ENCODE peak calls at places on chromosomes 7 and 10, in seven cellular contexts. W is left cardiac atrium; L is iris pigment epithelial cell; Z is cardiac fibroblast; T is ovary; A is activated CD8-positive, alpha-beta memory T cell treated with anti-CD3 and anti-CD28 coated beads, Interleukin-2, amount 50 U/mL, for 48 hours; U is activated effector memory CD4-positive, alpha-beta T cell treated with Interleukin-2 at 50 U/mL for 16 hours. P is an unnamed sample.

GRCh38 chr7:17674166-17674955 is 265.9 kb downstream of the SNX13 start:
- DNase-seq in A (no peak), Z (no peak), U (no peak), T (no peak), L (no peak), W (no peak), P (no peak)

GRCh38 chr10:5628798-5629788 is 37.3 kb downstream of the ASB13 start:
- DNase-seq in A (no peak), W (no peak), U (no peak), T (no peak), Z (peak), L (peak), P (no peak)

GRCh38 chr7:23268746-23269145 is 22.2 kb downstream of the GPNMB start:
- DNase-seq in U (no peak), W (no peak), Z (no peak), T (no peak), L (peak), A (no peak), P (no peak)

GRCh38 chr7:73999664-74000420 is 28.1 kb upstream of the ELN start:
- DNase-seq in T (peak), L (peak), Z (peak), A (no peak), W (peak), U (no peak), P (no peak)

GRCh38 chr10:111273635-111274034 is 196.8 kb downstream of the ADRA2A start:
- DNase-seq in W (no peak), A (no peak), U (no peak), T (no peak), L (no peak), Z (no peak), P (no peak)

GRCh38 chr10:6124666-6125065 is 35.8 kb downstream of the RBM17 start:
- DNase-seq in U (no peak), W (no peak), L (no peak), A (no peak), Z (no peak), T (no peak), P (no peak)

GRCh38 chr7:33926535-33926934 is 21.2 kb downstream of the BMPER start:
- DNase-seq in L (peak), W (no peak), A (no peak), U (no peak), T (no peak), Z (no peak), P (no peak)

GRCh38 chr10:46528675-46529615 is 27.5 kb downstream of the GPRIN2 start:
- DNase-seq in L (no peak), T (no peak), U (no peak), W (peak), A (peak), Z (no peak), P (no peak)

GRCh38 chr10:129741978-129742741 is 221.9 kb downstream of the EBF3 start:
- DNase-seq in T (no peak), Z (no peak), A (no peak), U (no peak), L (no peak), W (no peak), P (no peak)

GRCh38 chr10:66654861-66655260 is 271.0 kb upstream of the LRRTM3 start:
- DNase-seq in A (no peak), W (no peak), T (no peak), Z (no peak), L (peak), U (no peak), P (no peak)

GRCh38 chr10:90407116-90407515 is 450.7 kb downstream of the HTR7 start:
- DNase-seq in T (no peak), L (peak), U (no peak), Z (no peak), A (no peak), W (no peak), P (no peak)

GRCh38 chr10:1094112-1095057 is 38.2 kb downstream of the WDR37 start:
- DNase-seq in A (peak), U (no peak), T (no peak), Z (no peak), W (no peak), L (no peak), P (no peak)

GRCh38 chr10:131859341-131860020 is 41.3 kb upstream of the PPP2R2D start:
- DNase-seq in Z (no peak), U (no peak), W (no peak), A (peak), L (no peak), T (no peak), P (no peak)

GRCh38 chr7:92987095-92987494 is 130.7 kb downstream of the SAMD9 start:
- DNase-seq in U (no peak), L (peak), A (no peak), T (no peak), W (no peak), Z (peak), P (no peak)

GRCh38 chr10:14019983-14020668 is 310.6 kb downstream of the FRMD4A start:
- DNase-seq in A (no peak), U (no peak), T (no peak), L (no peak), Z (no peak), W (no peak), P (no peak)

GRCh38 chr7:21167942-21168341 is 259.9 kb upstream of the SP4 start:
- DNase-seq in U (no peak), L (no peak), Z (no peak), A (no peak), T (no peak), W (no peak), P (no peak)

GRCh38 chr7:2451171-2452073 is 24.8 kb downstream of the GRIFIN start:
- DNase-seq in U (peak), W (peak), A (peak), L (peak), Z (peak), T (peak), P (peak)

GRCh38 chr7:36207451-36208291 is 54.6 kb downstream of the EEPD1 start:
- DNase-seq in Z (peak), L (peak), W (peak), U (peak), T (peak), A (no peak), P (peak)

GRCh38 chr7:54705436-54705835 is 53.6 kb downstream of the SEC61G start:
- DNase-seq in W (no peak), Z (peak), L (peak), A (no peak), U (no peak), T (no peak), P (no peak)

GRCh38 chr10:63633677-63634487 is 112.7 kb downstream of the REEP3 start:
- DNase-seq in Z (peak), W (no peak), A (no peak), L (peak), T (no peak), U (no peak), P (peak)

GRCh38 chr7:98404840-98405239 is 4.0 kb upstream of the BAIAP2L1 start:
- DNase-seq in Z (no peak), U (no peak), L (no peak), W (no peak), A (no peak), T (no peak), P (no peak)

GRCh38 chr7:27245124-27245797 is 2.7 kb downstream of the EVX1 start:
- DNase-seq in W (no peak), Z (no peak), T (no peak), L (no peak), A (peak), U (no peak), P (peak)

GRCh38 chr7:137980308-137980707 is 21.6 kb downstream of the CREB3L2 start:
- DNase-seq in L (no peak), T (no peak), W (no peak), U (no peak), Z (no peak), A (no peak), P (no peak)

GRCh38 chr7:127251458-127252379 is 1.0 kb downstream of the GRM8 start:
- DNase-seq in T (no peak), W (no peak), Z (no peak), U (no peak), L (no peak), A (no peak), P (peak)

GRCh38 chr10:115957010-115957395 is 316.0 kb downstream of the GFRA1 start:
- DNase-seq in U (no peak), W (no peak), T (no peak), L (no peak), Z (no peak), A (no peak), P (no peak)

P was measured in SK-N-SH.